ENCODE peak calls at places on chromosome 13, in five cellular contexts. Z is fibroblast of pulmonary artery; L is aorta; D is stimulated activated CD4-positive, alpha-beta T cell treated with anti-CD3 and anti-CD28 coated beads, Interleukin-2, amount 100 ng/mL, for 48 hours; I is COR-L47. P is an unnamed sample.

GRCh38 chr13:79194272-79194671 is 211.8 kb downstream of the RBM26 start:
- DNase-seq in Z (no peak), L (no peak), D (peak; percentile 16), I (no peak), P (no peak)

GRCh38 chr13:83340170-83340569 is 542.1 kb downstream of the SLITRK1 start:
- DNase-seq in Z (no peak), L (no peak), D (no peak), I (no peak), P (no peak)

GRCh38 chr13:83780201-83780600 is 102.1 kb downstream of the SLITRK1 start:
- DNase-seq in Z (peak; percentile 63), L (no peak), D (no peak), I (no peak), P (no peak)

GRCh38 chr13:110444226-110444653 is 117.3 kb downstream of the RAB20 start:
- DNase-seq in Z (peak; percentile 45), L (no peak), D (no peak), I (no peak), P (no peak)

GRCh38 chr13:99275093-99275469 is 16.9 kb upstream of the GPR18 start:
- DNase-seq in Z (peak; percentile 44), L (no peak), D (no peak), I (no peak), P (no peak)

GRCh38 chr13:33107403-33107760 is 91.2 kb downstream of the KL start:
- DNase-seq in Z (no peak), L (no peak), D (no peak), I (no peak), P (no peak)

GRCh38 chr13:94181461-94182107 is 297.9 kb downstream of the DCT start:
- DNase-seq in Z (no peak), L (no peak), D (no peak), I (no peak), P (no peak)

GRCh38 chr13:22693691-22694090 is 487.1 kb upstream of the SGCG start:
- DNase-seq in Z (no peak), L (no peak), D (no peak), I (no peak), P (no peak)

GRCh38 chr13:97757807-97758206 is 195.7 kb upstream of the IPO5 start:
- DNase-seq in Z (peak; percentile 89), L (no peak), D (no peak), I (no peak), P (no peak)

GRCh38 chr13:29706923-29707322 is 111.4 kb upstream of the SLC7A1 start:
- DNase-seq in Z (no peak), L (no peak), D (no peak), I (no peak), P (no peak)

GRCh38 chr13:51444922-51445321 is 7.9 kb downstream of the INTS6 start:
- DNase-seq in Z (peak; percentile 73), L (no peak), D (no peak), I (no peak), P (no peak)

GRCh38 chr13:73220966-73221720 is 162.3 kb downstream of the KLF5 start:
- DNase-seq in Z (no peak), L (no peak), D (no peak), I (no peak), P (no peak)

GRCh38 chr13:45728759-45729158 is 26.6 kb downstream of the CBY2 start:
- DNase-seq in Z (peak; percentile 4), L (no peak), D (no peak), I (no peak), P (no peak)

GRCh38 chr13:104315606-104316005 is 1249.4 kb upstream of the SLC10A2 start:
- DNase-seq in Z (peak; percentile 95), L (no peak), D (no peak), I (no peak), P (no peak)

GRCh38 chr13:51364404-51365008 is 25.0 kb downstream of the SERPINE3 start:
- DNase-seq in Z (peak; percentile 52), L (no peak), D (no peak), I (no peak), P (no peak)

GRCh38 chr13:99970761-99971575 is 599 bp downstream of the ZIC5 start:
- DNase-seq in Z (no peak), L (no peak), D (no peak), I (peak; percentile 82), P (no peak)

GRCh38 chr13:94177041-94177440 is 302.4 kb downstream of the DCT start:
- DNase-seq in Z (no peak), L (no peak), D (no peak), I (no peak), P (no peak)

GRCh38 chr13:71758823-71759222 is 108.2 kb downstream of the DACH1 start:
- DNase-seq in Z (peak; percentile 6), L (no peak), D (no peak), I (peak; percentile 65), P (no peak)

GRCh38 chr13:79775830-79776229 is 294.9 kb downstream of the NDFIP2 start:
- DNase-seq in Z (peak; percentile 90), L (no peak), D (no peak), I (peak; percentile 5), P (no peak)

GRCh38 chr13:100131863-100132574 is 43.1 kb downstream of the PCCA start:
- DNase-seq in Z (peak; percentile 89), L (no peak), D (no peak), I (no peak), P (no peak)

GRCh38 chr13:109642358-109642757 is 144.0 kb downstream of the IRS2 start:
- DNase-seq in Z (no peak), L (no peak), D (no peak), I (no peak), P (no peak)

GRCh38 chr13:24911135-24911524 is 147.2 kb downstream of the RNF17 start:
- DNase-seq in Z (peak; percentile 39), L (no peak), D (no peak), I (no peak), P (no peak)

GRCh38 chr13:109494955-109495354 is 291.4 kb downstream of the IRS2 start:
- DNase-seq in Z (peak; percentile 94), L (no peak), D (no peak), I (no peak), P (no peak)

GRCh38 chr13:44109986-44110640 is 230.4 kb downstream of the LACC1 start:
- DNase-seq in Z (no peak), L (no peak), D (no peak), I (no peak), P (no peak)

GRCh38 chr13:105642511-105642958 is 892.9 kb downstream of the EFNB2 start:
- DNase-seq in Z (peak; percentile 9), L (no peak), D (no peak), I (no peak), P (no peak)

GRCh38 chr13:38535271-38535670 is 151.6 kb upstream of the FREM2 start:
- DNase-seq in Z (no peak), L (no peak), D (no peak), I (peak; percentile 83), P (no peak)

GRCh38 chr13:44191504-44192171 is 182.0 kb upstream of the SERP2 start:
- DNase-seq in Z (peak; percentile 86), L (no peak), D (peak; percentile 23), I (peak; percentile 52), P (no peak)

GRCh38 chr13:52405369-52405766 is 604 bp downstream of the THSD1 start:
- DNase-seq in Z (no peak), L (no peak), D (no peak), I (no peak), P (no peak)

GRCh38 chr13:112233716-112234115 is 142.4 kb upstream of the SPACA7 start:
- DNase-seq in Z (no peak), L (no peak), D (no peak), I (no peak), P (no peak)

GRCh38 chr13:97567510-97568243 is 133.7 kb downstream of the RAP2A start:
- DNase-seq in Z (peak; percentile 74), L (no peak), D (no peak), I (no peak), P (peak; percentile 70)

GRCh38 chr13:33388254-33388998 is 102.9 kb upstream of the STARD13 start:
- DNase-seq in Z (no peak), L (no peak), D (no peak), I (no peak), P (no peak)

P was measured in suprapubic skin.